ENCODE peak calls at places on chromosomes 13 and 19, in seven cellular contexts. A is A549, X is brain microvascular endothelial cell, L is lower leg skin, C is omental fat pad, J is PC-3, B is Panc1. O is an unnamed sample.

GRCh38 chr13:44219808-44220544 is 153.6 kb upstream of the SERP2 start:
- DNase-seq in A (peak; percentile 58), X (peak; percentile 77), L (no peak), C (no peak), J (peak; percentile 87), B (no peak), O (no peak)

GRCh38 chr19:3790209-3790734 is 4.1 kb upstream of the MATK start:
- DNase-seq in A (no peak), X (no peak), L (no peak), C (no peak), J (no peak), B (no peak), O (no peak)

GRCh38 chr19:17611462-17612244 is 56.2 kb downstream of the COLGALT1 start:
- DNase-seq in A (no peak), X (no peak), L (no peak), C (no peak), J (no peak), B (no peak), O (no peak)

GRCh38 chr19:49362048-49362925 is at the start of gene TEAD2:
- DNase-seq in A (peak; percentile 55), X (peak; percentile 24), L (no peak), C (no peak), J (peak; percentile 63), B (no peak), O (no peak)

GRCh38 chr19:18401580-18402112 is 4.2 kb upstream of the LRRC25 start:
- DNase-seq in A (peak; percentile 85), X (peak; percentile 62), L (peak; percentile 74), C (no peak), J (peak; percentile 62), B (no peak), O (peak; percentile 94)

GRCh38 chr13:60078226-60078625 is 85.5 kb downstream of the DIAPH3 start:
- DNase-seq in A (no peak), X (no peak), L (no peak), C (no peak), J (no peak), B (no peak), O (no peak)

GRCh38 chr19:11540642-11541041 is 2.0 kb downstream of the CNN1 start:
- DNase-seq in A (no peak), X (no peak), L (no peak), C (no peak), J (no peak), B (no peak), O (no peak)

GRCh38 chr19:2731181-2732117 is 8.4 kb downstream of the SLC39A3 start:
- DNase-seq in A (no peak), X (no peak), L (no peak), C (no peak), J (no peak), B (no peak), O (peak; percentile 41)

GRCh38 chr13:107258599-107259187 is 690.8 kb upstream of the ARGLU1 start:
- DNase-seq in A (no peak), X (no peak), L (no peak), C (no peak), J (peak; percentile 73), B (no peak), O (no peak)

GRCh38 chr13:51041126-51041525 is 69.9 kb downstream of the C13orf42 start:
- DNase-seq in A (no peak), X (no peak), L (no peak), C (no peak), J (no peak), B (no peak), O (no peak)

GRCh38 chr13:38830442-38831045 is 143.7 kb downstream of the FREM2 start:
- DNase-seq in A (no peak), X (no peak), L (no peak), C (no peak), J (no peak), B (no peak), O (no peak)

GRCh38 chr19:1941146-1942077 is at the start of gene CSNK1G2:
- DNase-seq in A (no peak), X (no peak), L (no peak), C (no peak), J (no peak), B (no peak), O (no peak)

GRCh38 chr13:42720116-42720857 is 61.1 kb upstream of the FAM216B start:
- DNase-seq in A (peak; percentile 81), X (peak; percentile 98), L (no peak), C (peak; percentile 39), J (peak; percentile 90), B (peak; percentile 22), O (peak; percentile 81)

GRCh38 chr13:75135325-75135825 is 346.6 kb downstream of the TBC1D4 start:
- DNase-seq in A (peak; percentile 64), X (peak; percentile 98), L (no peak), C (no peak), J (peak; percentile 77), B (no peak), O (no peak)

GRCh38 chr13:36192166-36192565 is 22.2 kb downstream of the SOHLH2 start:
- DNase-seq in A (no peak), X (no peak), L (no peak), C (no peak), J (no peak), B (no peak), O (no peak)

GRCh38 chr19:33804021-33804799 is 7.5 kb downstream of the KCTD15 start:
- DNase-seq in A (peak; percentile 99), X (peak; percentile 79), L (peak; percentile 82), C (no peak), J (peak; percentile 62), B (no peak), O (no peak)

GRCh38 chr19:10388957-10389356 is 8.6 kb upstream of the TYK2 start:
- DNase-seq in A (peak; percentile 77), X (peak; percentile 79), L (peak; percentile 87), C (peak; percentile 100), J (peak; percentile 94), B (peak; percentile 60), O (peak; percentile 80)

GRCh38 chr13:23979361-23980159 is 82.3 kb upstream of the C1QTNF9B start:
- DNase-seq in A (peak; percentile 4), X (peak; percentile 91), L (peak; percentile 42), C (peak; percentile 58), J (peak; percentile 66), B (no peak), O (peak; percentile 74)

GRCh38 chr13:28474491-28475134 is 20.3 kb downstream of the FLT1 start:
- DNase-seq in A (no peak), X (no peak), L (no peak), C (no peak), J (no peak), B (no peak), O (no peak)

GRCh38 chr19:3374369-3375112 is 8.2 kb downstream of the NFIC start:
- DNase-seq in A (no peak), X (no peak), L (no peak), C (no peak), J (no peak), B (no peak), O (no peak)

GRCh38 chr13:113804017-113804702 is 45.1 kb downstream of the TMEM255B start:
- DNase-seq in A (no peak), X (no peak), L (no peak), C (no peak), J (peak; percentile 4), B (no peak), O (no peak)

GRCh38 chr13:99626461-99627082 is 125.3 kb downstream of the TM9SF2 start:
- DNase-seq in A (no peak), X (peak; percentile 72), L (no peak), C (no peak), J (peak; percentile 68), B (no peak), O (no peak)

GRCh38 chr13:41579168-41579567 is 121.8 kb downstream of the RGCC start:
- DNase-seq in A (no peak), X (no peak), L (no peak), C (no peak), J (no peak), B (no peak), O (no peak)

GRCh38 chr19:35790981-35791813 is 15.8 kb downstream of the ARHGAP33 start:
- DNase-seq in A (peak; percentile 38), X (no peak), L (no peak), C (no peak), J (no peak), B (no peak), O (no peak)

GRCh38 chr13:51266642-51267041 is 44.4 kb downstream of the FAM124A start:
- DNase-seq in A (no peak), X (no peak), L (no peak), C (no peak), J (no peak), B (no peak), O (no peak)

GRCh38 chr19:6270076-6270745 is 9.6 kb downstream of the MLLT1 start:
- DNase-seq in A (no peak), X (no peak), L (no peak), C (no peak), J (peak; percentile 33), B (no peak), O (no peak)

GRCh38 chr19:6267552-6268381 is 12.0 kb downstream of the MLLT1 start:
- DNase-seq in A (no peak), X (no peak), L (no peak), C (no peak), J (no peak), B (no peak), O (no peak)

GRCh38 chr19:6270822-6271221 is 9.0 kb downstream of the MLLT1 start:
- DNase-seq in A (no peak), X (no peak), L (no peak), C (no peak), J (no peak), B (no peak), O (no peak)

GRCh38 chr19:6268382-6268771 is 11.4 kb downstream of the MLLT1 start:
- DNase-seq in A (no peak), X (no peak), L (no peak), C (no peak), J (no peak), B (no peak), O (no peak)

GRCh38 chr19:6269101-6269886 is 10.5 kb downstream of the MLLT1 start:
- DNase-seq in A (no peak), X (no peak), L (no peak), C (no peak), J (no peak), B (no peak), O (no peak)
- TF ChIP-seq CTCF in A (no peak), X (no peak), L (no peak), C (no peak), J (no peak), B (no peak), O (no peak)

GRCh38 chr13:112102243-112102642 is 35.3 kb downstream of the SOX1 start:
- DNase-seq in A (no peak), X (no peak), L (no peak), C (no peak), J (peak; percentile 6), B (no peak), O (no peak)
- TF ChIP-seq CTCF in A (no peak), X (no peak), L (no peak), C (no peak), J (no peak), B (no peak), O (no peak)

GRCh38 chr13:66483712-66484111 is 746.4 kb downstream of the PCDH9 start:
- DNase-seq in A (no peak), X (no peak), L (no peak), C (no peak), J (no peak), B (no peak), O (no peak)
- TF ChIP-seq CTCF in A (no peak), X (no peak), L (no peak), C (no peak), J (no peak), B (no peak), O (no peak)

DNA sequence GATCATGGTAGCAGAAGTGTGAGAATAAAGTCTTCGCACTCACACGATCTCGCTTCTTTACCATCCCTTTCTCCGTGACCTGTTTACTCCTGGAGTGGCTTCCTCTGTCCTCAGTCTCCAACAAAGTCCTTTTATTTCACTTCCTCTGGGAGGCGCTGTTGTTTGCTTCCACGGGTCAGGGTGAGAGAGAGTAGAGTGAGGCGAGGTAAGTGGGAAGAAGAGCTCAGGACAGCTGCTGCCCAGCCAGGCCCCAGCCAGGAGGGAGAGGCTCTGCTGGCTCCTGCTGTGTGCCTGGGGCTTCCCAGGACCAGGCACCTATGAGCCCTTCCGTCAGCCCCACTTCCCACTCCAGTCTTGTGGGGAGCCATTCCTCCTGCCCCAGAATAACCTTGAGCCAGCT is 242.1 kb downstream of the FGF9 start:
- DNase-seq in A (no peak), X (no peak), L (no peak), C (no peak), J (no peak), B (no peak), O (no peak)
- TF ChIP-seq CTCF in A (no peak), X (no peak), L (no peak), C (no peak), J (no peak), B (no peak), O (no peak)

O was measured in CD14-positive monocyte.